ENCODE peak calls at places on chromosomes 6 and 20, in six cellular contexts. One of them, this sample, is unnamed.

GRCh38 chr6:33841070-33841469 is 37.3 kb upstream of the MLN start:
- DNase-seq in mucosa of descending colon: no peak
- DNase-seq in spleen: no peak
- DNase-seq in mucosa of gallbladder: no peak
- DNase-seq in stimulated activated effector memory CD8-positive, alpha-beta T cell treated with anti-CD3 and anti-CD28 coated beads, Interleukin-12 subunit alpha, Interleukin-12 subunit beta, amount 100 ng/mL, for 72 hours: no peak
- DNase-seq in fibroblast of villous mesenchyme: no peak
- DNase-seq in this sample: no peak

GRCh38 chr6:85483041-85483700 is 33.3 kb downstream of the NT5E start:
- DNase-seq in spleen: peak
- DNase-seq in mucosa of descending colon: peak
- DNase-seq in mucosa of gallbladder: peak
- DNase-seq in fibroblast of villous mesenchyme: peak
- DNase-seq in stimulated activated effector memory CD8-positive, alpha-beta T cell treated with anti-CD3 and anti-CD28 coated beads, Interleukin-12 subunit alpha, Interleukin-12 subunit beta, amount 100 ng/mL, for 72 hours: peak
- DNase-seq in this sample: peak

GRCh38 chr20:53331151-53331973 is 262.3 kb downstream of the ZNF217 start:
- DNase-seq in mucosa of gallbladder: no peak
- DNase-seq in mucosa of descending colon: no peak
- DNase-seq in stimulated activated effector memory CD8-positive, alpha-beta T cell treated with anti-CD3 and anti-CD28 coated beads, Interleukin-12 subunit alpha, Interleukin-12 subunit beta, amount 100 ng/mL, for 72 hours: no peak
- DNase-seq in spleen: no peak
- DNase-seq in fibroblast of villous mesenchyme: peak
- DNase-seq in this sample: no peak

GRCh38 chr6:169222126-169222525 is 31.5 kb downstream of the THBS2 start:
- DNase-seq in spleen: no peak
- DNase-seq in fibroblast of villous mesenchyme: no peak
- DNase-seq in stimulated activated effector memory CD8-positive, alpha-beta T cell treated with anti-CD3 and anti-CD28 coated beads, Interleukin-12 subunit alpha, Interleukin-12 subunit beta, amount 100 ng/mL, for 72 hours: no peak
- DNase-seq in mucosa of gallbladder: no peak
- DNase-seq in mucosa of descending colon: no peak
- DNase-seq in this sample: no peak

GRCh38 chr6:240151-240550 is 52.1 kb upstream of the DUSP22 start:
- DNase-seq in stimulated activated effector memory CD8-positive, alpha-beta T cell treated with anti-CD3 and anti-CD28 coated beads, Interleukin-12 subunit alpha, Interleukin-12 subunit beta, amount 100 ng/mL, for 72 hours: no peak
- DNase-seq in mucosa of gallbladder: no peak
- DNase-seq in fibroblast of villous mesenchyme: no peak
- DNase-seq in mucosa of descending colon: no peak
- DNase-seq in spleen: no peak
- DNase-seq in this sample: no peak

GRCh38 chr6:16344756-16345155 is 106.4 kb downstream of the GMPR start:
- DNase-seq in mucosa of descending colon: no peak
- DNase-seq in stimulated activated effector memory CD8-positive, alpha-beta T cell treated with anti-CD3 and anti-CD28 coated beads, Interleukin-12 subunit alpha, Interleukin-12 subunit beta, amount 100 ng/mL, for 72 hours: no peak
- DNase-seq in mucosa of gallbladder: no peak
- DNase-seq in fibroblast of villous mesenchyme: peak
- DNase-seq in spleen: no peak
- DNase-seq in this sample: no peak

GRCh38 chr20:444862-445426 is 17.4 kb downstream of the TBC1D20 start:
- DNase-seq in spleen: no peak
- DNase-seq in mucosa of descending colon: no peak
- DNase-seq in fibroblast of villous mesenchyme: peak
- DNase-seq in stimulated activated effector memory CD8-positive, alpha-beta T cell treated with anti-CD3 and anti-CD28 coated beads, Interleukin-12 subunit alpha, Interleukin-12 subunit beta, amount 100 ng/mL, for 72 hours: no peak
- DNase-seq in mucosa of gallbladder: no peak
- DNase-seq in this sample: no peak

GRCh38 chr6:36913082-36913481 is 27.3 kb downstream of the C6orf89 start:
- DNase-seq in mucosa of gallbladder: no peak
- DNase-seq in fibroblast of villous mesenchyme: no peak
- DNase-seq in spleen: no peak
- DNase-seq in stimulated activated effector memory CD8-positive, alpha-beta T cell treated with anti-CD3 and anti-CD28 coated beads, Interleukin-12 subunit alpha, Interleukin-12 subunit beta, amount 100 ng/mL, for 72 hours: no peak
- DNase-seq in mucosa of descending colon: no peak
- DNase-seq in this sample: no peak

GRCh38 chr20:19376451-19376971 is 164.1 kb downstream of the SLC24A3 start:
- DNase-seq in mucosa of descending colon: no peak
- DNase-seq in spleen: no peak
- DNase-seq in fibroblast of villous mesenchyme: no peak
- DNase-seq in stimulated activated effector memory CD8-positive, alpha-beta T cell treated with anti-CD3 and anti-CD28 coated beads, Interleukin-12 subunit alpha, Interleukin-12 subunit beta, amount 100 ng/mL, for 72 hours: no peak
- DNase-seq in mucosa of gallbladder: no peak
- DNase-seq in this sample: no peak

GRCh38 chr6:77019081-77019480 is 444.2 kb downstream of the HTR1B start:
- DNase-seq in mucosa of gallbladder: no peak
- DNase-seq in stimulated activated effector memory CD8-positive, alpha-beta T cell treated with anti-CD3 and anti-CD28 coated beads, Interleukin-12 subunit alpha, Interleukin-12 subunit beta, amount 100 ng/mL, for 72 hours: no peak
- DNase-seq in spleen: no peak
- DNase-seq in fibroblast of villous mesenchyme: peak
- DNase-seq in mucosa of descending colon: no peak
- DNase-seq in this sample: no peak

GRCh38 chr6:128400875-128401274 is 119.5 kb downstream of the PTPRK start:
- DNase-seq in stimulated activated effector memory CD8-positive, alpha-beta T cell treated with anti-CD3 and anti-CD28 coated beads, Interleukin-12 subunit alpha, Interleukin-12 subunit beta, amount 100 ng/mL, for 72 hours: no peak
- DNase-seq in mucosa of gallbladder: no peak
- DNase-seq in fibroblast of villous mesenchyme: no peak
- DNase-seq in spleen: no peak
- DNase-seq in mucosa of descending colon: no peak
- DNase-seq in this sample: no peak

GRCh38 chr6:155448823-155449789 is 6.5 kb downstream of the NOX3 start:
- DNase-seq in mucosa of gallbladder: no peak
- DNase-seq in fibroblast of villous mesenchyme: no peak
- DNase-seq in mucosa of descending colon: no peak
- DNase-seq in stimulated activated effector memory CD8-positive, alpha-beta T cell treated with anti-CD3 and anti-CD28 coated beads, Interleukin-12 subunit alpha, Interleukin-12 subunit beta, amount 100 ng/mL, for 72 hours: no peak
- DNase-seq in spleen: no peak
- DNase-seq in this sample: no peak

GRCh38 chr6:5610640-5611039 is 349.3 kb downstream of the FARS2 start:
- DNase-seq in fibroblast of villous mesenchyme: no peak
- DNase-seq in mucosa of gallbladder: no peak
- DNase-seq in stimulated activated effector memory CD8-positive, alpha-beta T cell treated with anti-CD3 and anti-CD28 coated beads, Interleukin-12 subunit alpha, Interleukin-12 subunit beta, amount 100 ng/mL, for 72 hours: no peak
- DNase-seq in spleen: no peak
- DNase-seq in mucosa of descending colon: no peak
- DNase-seq in this sample: no peak

GRCh38 chr20:48006036-48006833 is 221.0 kb upstream of the SULF2 start:
- DNase-seq in stimulated activated effector memory CD8-positive, alpha-beta T cell treated with anti-CD3 and anti-CD28 coated beads, Interleukin-12 subunit alpha, Interleukin-12 subunit beta, amount 100 ng/mL, for 72 hours: no peak
- DNase-seq in mucosa of descending colon: no peak
- DNase-seq in spleen: peak
- DNase-seq in fibroblast of villous mesenchyme: peak
- DNase-seq in mucosa of gallbladder: no peak
- DNase-seq in this sample: no peak

GRCh38 chr6:168699631-168700315 is 258.8 kb downstream of the SMOC2 start:
- DNase-seq in spleen: no peak
- DNase-seq in fibroblast of villous mesenchyme: no peak
- DNase-seq in mucosa of descending colon: no peak
- DNase-seq in stimulated activated effector memory CD8-positive, alpha-beta T cell treated with anti-CD3 and anti-CD28 coated beads, Interleukin-12 subunit alpha, Interleukin-12 subunit beta, amount 100 ng/mL, for 72 hours: no peak
- DNase-seq in mucosa of gallbladder: peak
- DNase-seq in this sample: no peak

GRCh38 chr6:142819603-142820335 is 125.2 kb downstream of the HIVEP2 start:
- DNase-seq in mucosa of gallbladder: peak
- DNase-seq in fibroblast of villous mesenchyme: peak
- DNase-seq in mucosa of descending colon: no peak
- DNase-seq in stimulated activated effector memory CD8-positive, alpha-beta T cell treated with anti-CD3 and anti-CD28 coated beads, Interleukin-12 subunit alpha, Interleukin-12 subunit beta, amount 100 ng/mL, for 72 hours: no peak
- DNase-seq in spleen: no peak
- DNase-seq in this sample: no peak

GRCh38 chr6:108942556-108943492 is 94.6 kb downstream of the ARMC2 start:
- DNase-seq in mucosa of descending colon: no peak
- DNase-seq in mucosa of gallbladder: no peak
- DNase-seq in spleen: peak
- DNase-seq in fibroblast of villous mesenchyme: no peak
- DNase-seq in stimulated activated effector memory CD8-positive, alpha-beta T cell treated with anti-CD3 and anti-CD28 coated beads, Interleukin-12 subunit alpha, Interleukin-12 subunit beta, amount 100 ng/mL, for 72 hours: no peak
- DNase-seq in this sample: no peak

GRCh38 chr6:21109421-21110178 is 484.0 kb upstream of the SOX4 start:
- DNase-seq in spleen: no peak
- DNase-seq in mucosa of gallbladder: no peak
- DNase-seq in mucosa of descending colon: no peak
- DNase-seq in stimulated activated effector memory CD8-positive, alpha-beta T cell treated with anti-CD3 and anti-CD28 coated beads, Interleukin-12 subunit alpha, Interleukin-12 subunit beta, amount 100 ng/mL, for 72 hours: no peak
- DNase-seq in fibroblast of villous mesenchyme: peak
- DNase-seq in this sample: no peak

GRCh38 chr6:144008501-144009245 is 614 bp upstream of the PLAGL1 start:
- DNase-seq in stimulated activated effector memory CD8-positive, alpha-beta T cell treated with anti-CD3 and anti-CD28 coated beads, Interleukin-12 subunit alpha, Interleukin-12 subunit beta, amount 100 ng/mL, for 72 hours: no peak
- DNase-seq in mucosa of gallbladder: no peak
- DNase-seq in spleen: no peak
- DNase-seq in mucosa of descending colon: peak
- DNase-seq in fibroblast of villous mesenchyme: no peak
- DNase-seq in this sample: no peak

GRCh38 chr6:106547556-106547955 is 81.7 kb downstream of the RTN4IP1 start:
- DNase-seq in mucosa of gallbladder: no peak
- DNase-seq in mucosa of descending colon: no peak
- DNase-seq in fibroblast of villous mesenchyme: no peak
- DNase-seq in spleen: no peak
- DNase-seq in stimulated activated effector memory CD8-positive, alpha-beta T cell treated with anti-CD3 and anti-CD28 coated beads, Interleukin-12 subunit alpha, Interleukin-12 subunit beta, amount 100 ng/mL, for 72 hours: no peak
- DNase-seq in this sample: no peak

GRCh38 chr20:50470249-50470858 is 39.8 kb upstream of the PTPN1 start:
- DNase-seq in stimulated activated effector memory CD8-positive, alpha-beta T cell treated with anti-CD3 and anti-CD28 coated beads, Interleukin-12 subunit alpha, Interleukin-12 subunit beta, amount 100 ng/mL, for 72 hours: no peak
- DNase-seq in spleen: no peak
- DNase-seq in mucosa of descending colon: no peak
- DNase-seq in mucosa of gallbladder: no peak
- DNase-seq in fibroblast of villous mesenchyme: peak
- DNase-seq in this sample: no peak

GRCh38 chr6:36925809-36926208 is 28.7 kb upstream of the PI16 start:
- DNase-seq in spleen: no peak
- DNase-seq in stimulated activated effector memory CD8-positive, alpha-beta T cell treated with anti-CD3 and anti-CD28 coated beads, Interleukin-12 subunit alpha, Interleukin-12 subunit beta, amount 100 ng/mL, for 72 hours: no peak
- DNase-seq in mucosa of descending colon: no peak
- DNase-seq in mucosa of gallbladder: no peak
- DNase-seq in fibroblast of villous mesenchyme: no peak
- DNase-seq in this sample: no peak

GRCh38 chr6:21826460-21826859 is 232.9 kb downstream of the SOX4 start:
- DNase-seq in fibroblast of villous mesenchyme: no peak
- DNase-seq in stimulated activated effector memory CD8-positive, alpha-beta T cell treated with anti-CD3 and anti-CD28 coated beads, Interleukin-12 subunit alpha, Interleukin-12 subunit beta, amount 100 ng/mL, for 72 hours: no peak
- DNase-seq in spleen: no peak
- DNase-seq in mucosa of descending colon: no peak
- DNase-seq in mucosa of gallbladder: no peak
- DNase-seq in this sample: no peak

GRCh38 chr6:88650029-88650619 is 313.3 kb downstream of the RNGTT start:
- DNase-seq in stimulated activated effector memory CD8-positive, alpha-beta T cell treated with anti-CD3 and anti-CD28 coated beads, Interleukin-12 subunit alpha, Interleukin-12 subunit beta, amount 100 ng/mL, for 72 hours: no peak
- DNase-seq in fibroblast of villous mesenchyme: peak
- DNase-seq in spleen: no peak
- DNase-seq in mucosa of descending colon: no peak
- DNase-seq in mucosa of gallbladder: no peak
- DNase-seq in this sample: no peak

GRCh38 chr6:109441069-109441816 is 719 bp downstream of the SMPD2 start:
- DNase-seq in stimulated activated effector memory CD8-positive, alpha-beta T cell treated with anti-CD3 and anti-CD28 coated beads, Interleukin-12 subunit alpha, Interleukin-12 subunit beta, amount 100 ng/mL, for 72 hours: no peak
- DNase-seq in mucosa of descending colon: peak
- DNase-seq in fibroblast of villous mesenchyme: peak
- DNase-seq in mucosa of gallbladder: no peak
- DNase-seq in spleen: peak
- DNase-seq in this sample: no peak

GRCh38 chr20:33076662-33077398 is 2.6 kb upstream of the BPIFB4 start:
- DNase-seq in spleen: peak
- DNase-seq in mucosa of gallbladder: no peak
- DNase-seq in fibroblast of villous mesenchyme: no peak
- DNase-seq in stimulated activated effector memory CD8-positive, alpha-beta T cell treated with anti-CD3 and anti-CD28 coated beads, Interleukin-12 subunit alpha, Interleukin-12 subunit beta, amount 100 ng/mL, for 72 hours: no peak
- DNase-seq in mucosa of descending colon: peak
- DNase-seq in this sample: no peak

GRCh38 chr6:4179960-4180652 is 44.7 kb upstream of the ECI2 start:
- DNase-seq in mucosa of gallbladder: no peak
- DNase-seq in fibroblast of villous mesenchyme: no peak
- DNase-seq in spleen: no peak
- DNase-seq in stimulated activated effector memory CD8-positive, alpha-beta T cell treated with anti-CD3 and anti-CD28 coated beads, Interleukin-12 subunit alpha, Interleukin-12 subunit beta, amount 100 ng/mL, for 72 hours: no peak
- DNase-seq in mucosa of descending colon: no peak
- DNase-seq in this sample: no peak

GRCh38 chr6:33207569-33208088 is 671 bp upstream of the RING1 start:
- DNase-seq in stimulated activated effector memory CD8-positive, alpha-beta T cell treated with anti-CD3 and anti-CD28 coated beads, Interleukin-12 subunit alpha, Interleukin-12 subunit beta, amount 100 ng/mL, for 72 hours: no peak
- DNase-seq in spleen: peak
- DNase-seq in mucosa of gallbladder: no peak
- DNase-seq in fibroblast of villous mesenchyme: peak
- DNase-seq in mucosa of descending colon: peak
- DNase-seq in this sample: no peak

GRCh38 chr6:35206346-35206745 is 7.4 kb upstream of the SCUBE3 start:
- DNase-seq in stimulated activated effector memory CD8-positive, alpha-beta T cell treated with anti-CD3 and anti-CD28 coated beads, Interleukin-12 subunit alpha, Interleukin-12 subunit beta, amount 100 ng/mL, for 72 hours: no peak
- DNase-seq in mucosa of gallbladder: no peak
- DNase-seq in mucosa of descending colon: no peak
- DNase-seq in spleen: no peak
- DNase-seq in fibroblast of villous mesenchyme: no peak
- DNase-seq in this sample: no peak

GRCh38 chr20:37453836-37454235 is 67.2 kb upstream of the NNAT start:
- DNase-seq in fibroblast of villous mesenchyme: no peak
- DNase-seq in mucosa of gallbladder: no peak
- DNase-seq in spleen: no peak
- DNase-seq in mucosa of descending colon: no peak
- DNase-seq in stimulated activated effector memory CD8-positive, alpha-beta T cell treated with anti-CD3 and anti-CD28 coated beads, Interleukin-12 subunit alpha, Interleukin-12 subunit beta, amount 100 ng/mL, for 72 hours: no peak
- DNase-seq in this sample: no peak

This sample was measured in thoracic aorta.